ENCODE peak calls at places on chromosome 21, in six cellular contexts. One of them, this sample, is unnamed.

GRCh38 chr21:28538987-28539622 is 453.6 kb downstream of the LTN1 start:
- ATAC-seq in HepG2: no peak
- ATAC-seq in K562: no peak
- ATAC-seq in upper lobe of left lung: no peak
- ATAC-seq in GM12878: no peak
- ATAC-seq in A549: no peak
- ATAC-seq in this sample: no peak

GRCh38 chr21:38242036-38242435 is 14.8 kb upstream of the KCNJ15 start:
- ATAC-seq in upper lobe of left lung: no peak
- ATAC-seq in A549: no peak
- ATAC-seq in K562: no peak
- ATAC-seq in GM12878: no peak
- ATAC-seq in HepG2: no peak
- ATAC-seq in this sample: no peak

GRCh38 chr21:46600978-46601377 is 3.9 kb downstream of the S100B start:
- ATAC-seq in A549: no peak
- ATAC-seq in upper lobe of left lung: no peak
- ATAC-seq in GM12878: no peak
- ATAC-seq in HepG2: peak
- ATAC-seq in K562: no peak
- ATAC-seq in this sample: no peak

GRCh38 chr21:41641510-41641815 is 125.4 kb downstream of the RIPK4 start:
- ATAC-seq in A549: peak
- ATAC-seq in GM12878: peak
- ATAC-seq in HepG2: no peak
- ATAC-seq in K562: no peak
- ATAC-seq in upper lobe of left lung: no peak
- ATAC-seq in this sample: no peak

GRCh38 chr21:34880401-34880800 is 168.7 kb downstream of the RUNX1 start:
- ATAC-seq in upper lobe of left lung: no peak
- ATAC-seq in GM12878: no peak
- ATAC-seq in HepG2: no peak
- ATAC-seq in K562: no peak
- ATAC-seq in A549: no peak
- ATAC-seq in this sample: no peak

GRCh38 chr21:25515484-25516405 is 91.5 kb downstream of the MRPL39 start:
- ATAC-seq in GM12878: no peak
- ATAC-seq in A549: no peak
- ATAC-seq in upper lobe of left lung: no peak
- ATAC-seq in K562: no peak
- ATAC-seq in HepG2: no peak
- ATAC-seq in this sample: no peak

GRCh38 chr21:42229676-42230075 is 10.7 kb downstream of the ABCG1 start:
- ATAC-seq in K562: no peak
- ATAC-seq in upper lobe of left lung: no peak
- ATAC-seq in HepG2: no peak
- ATAC-seq in A549: no peak
- ATAC-seq in GM12878: no peak
- ATAC-seq in this sample: no peak

GRCh38 chr21:30207252-30207579 is 8.7 kb downstream of the CLDN8 start:
- ATAC-seq in K562: no peak
- ATAC-seq in HepG2: no peak
- ATAC-seq in upper lobe of left lung: no peak
- ATAC-seq in A549: peak
- ATAC-seq in GM12878: no peak
- ATAC-seq in this sample: no peak

GRCh38 chr21:26460621-26461020 is 112.5 kb downstream of the CYYR1 start:
- ATAC-seq in A549: no peak
- ATAC-seq in upper lobe of left lung: no peak
- ATAC-seq in GM12878: no peak
- ATAC-seq in K562: no peak
- ATAC-seq in HepG2: no peak
- ATAC-seq in this sample: no peak

GRCh38 chr21:42425603-42425985 is 21.9 kb downstream of the UBASH3A start:
- ATAC-seq in GM12878: peak
- ATAC-seq in K562: no peak
- ATAC-seq in HepG2: no peak
- ATAC-seq in A549: no peak
- ATAC-seq in upper lobe of left lung: no peak
- ATAC-seq in this sample: no peak

GRCh38 chr21:35868005-35868868 is 192.1 kb downstream of the SETD4 start:
- ATAC-seq in K562: no peak
- ATAC-seq in A549: no peak
- ATAC-seq in HepG2: no peak
- ATAC-seq in GM12878: no peak
- ATAC-seq in upper lobe of left lung: no peak
- ATAC-seq in this sample: no peak

GRCh38 chr21:31686272-31686913 is 26.9 kb downstream of the SOD1 start:
- ATAC-seq in HepG2: no peak
- ATAC-seq in upper lobe of left lung: no peak
- ATAC-seq in K562: no peak
- ATAC-seq in A549: no peak
- ATAC-seq in GM12878: no peak
- ATAC-seq in this sample: no peak

GRCh38 chr21:26495283-26495849 is 77.7 kb downstream of the CYYR1 start:
- ATAC-seq in K562: no peak
- ATAC-seq in GM12878: no peak
- ATAC-seq in upper lobe of left lung: no peak
- ATAC-seq in HepG2: no peak
- ATAC-seq in A549: peak
- ATAC-seq in this sample: no peak

GRCh38 chr21:41641821-41642368 is 125.0 kb downstream of the RIPK4 start:
- ATAC-seq in A549: peak
- ATAC-seq in GM12878: peak
- ATAC-seq in upper lobe of left lung: peak
- ATAC-seq in HepG2: peak
- ATAC-seq in K562: no peak
- ATAC-seq in this sample: peak

GRCh38 chr21:34915364-34915834 is 133.7 kb downstream of the RUNX1 start:
- ATAC-seq in HepG2: no peak
- ATAC-seq in K562: no peak
- ATAC-seq in A549: no peak
- ATAC-seq in GM12878: no peak
- ATAC-seq in upper lobe of left lung: no peak
- ATAC-seq in this sample: no peak

GRCh38 chr21:20418353-20418752 is 579.9 kb upstream of the NCAM2 start:
- ATAC-seq in HepG2: no peak
- ATAC-seq in GM12878: no peak
- ATAC-seq in A549: no peak
- ATAC-seq in upper lobe of left lung: no peak
- ATAC-seq in K562: no peak
- ATAC-seq in this sample: no peak

GRCh38 chr21:28712396-28712795 is 280.3 kb downstream of the LTN1 start:
- ATAC-seq in A549: no peak
- ATAC-seq in upper lobe of left lung: no peak
- ATAC-seq in HepG2: no peak
- ATAC-seq in GM12878: no peak
- ATAC-seq in K562: no peak
- ATAC-seq in this sample: no peak

GRCh38 chr21:43590220-43590619 is 69.1 kb downstream of the HSF2BP start:
- ATAC-seq in HepG2: no peak
- ATAC-seq in K562: no peak
- ATAC-seq in GM12878: no peak
- ATAC-seq in upper lobe of left lung: no peak
- ATAC-seq in A549: no peak
- ATAC-seq in this sample: no peak

GRCh38 chr21:43585514-43585913 is 73.8 kb downstream of the HSF2BP start:
- ATAC-seq in GM12878: no peak
- ATAC-seq in upper lobe of left lung: peak
- ATAC-seq in A549: peak
- ATAC-seq in K562: no peak
- ATAC-seq in HepG2: no peak
- ATAC-seq in this sample: peak

GRCh38 chr21:43591468-43592050 is 67.7 kb downstream of the HSF2BP start:
- ATAC-seq in upper lobe of left lung: no peak
- ATAC-seq in A549: peak
- ATAC-seq in HepG2: peak
- ATAC-seq in GM12878: no peak
- ATAC-seq in K562: peak
- ATAC-seq in this sample: no peak

GRCh38 chr21:43588957-43589356 is 70.3 kb downstream of the HSF2BP start:
- ATAC-seq in A549: no peak
- ATAC-seq in K562: no peak
- ATAC-seq in GM12878: no peak
- ATAC-seq in HepG2: no peak
- ATAC-seq in upper lobe of left lung: no peak
- ATAC-seq in this sample: no peak

GRCh38 chr21:43585924-43586411 is 73.3 kb downstream of the HSF2BP start:
- ATAC-seq in HepG2: peak
- ATAC-seq in K562: no peak
- ATAC-seq in upper lobe of left lung: peak
- ATAC-seq in A549: peak
- ATAC-seq in GM12878: no peak
- ATAC-seq in this sample: peak
- TF ChIP-seq EP300 in HepG2: peak
- TF ChIP-seq EP300 in K562: no peak
- TF ChIP-seq EP300 in upper lobe of left lung: peak
- TF ChIP-seq EP300 in A549: peak
- TF ChIP-seq EP300 in GM12878: no peak
- TF ChIP-seq EP300 in this sample: peak

GRCh38 chr21:14560555-14560954 is 14.4 kb upstream of the SAMSN1 start:
- ATAC-seq in A549: no peak
- ATAC-seq in HepG2: no peak
- ATAC-seq in GM12878: no peak
- ATAC-seq in upper lobe of left lung: no peak
- ATAC-seq in K562: no peak
- ATAC-seq in this sample: no peak

GRCh38 chr21:14566889-14567288 is 20.8 kb upstream of the SAMSN1 start:
- ATAC-seq in HepG2: no peak
- ATAC-seq in GM12878: peak
- ATAC-seq in A549: no peak
- ATAC-seq in upper lobe of left lung: no peak
- ATAC-seq in K562: no peak
- ATAC-seq in this sample: no peak

GRCh38 chr21:14559144-14559543 is 13.0 kb upstream of the SAMSN1 start:
- ATAC-seq in K562: peak
- ATAC-seq in GM12878: peak
- ATAC-seq in upper lobe of left lung: no peak
- ATAC-seq in A549: no peak
- ATAC-seq in HepG2: no peak
- ATAC-seq in this sample: no peak

GRCh38 chr21:14560139-14560538 is 14.0 kb upstream of the SAMSN1 start:
- ATAC-seq in K562: no peak
- ATAC-seq in HepG2: no peak
- ATAC-seq in A549: no peak
- ATAC-seq in upper lobe of left lung: no peak
- ATAC-seq in GM12878: no peak
- ATAC-seq in this sample: no peak

GRCh38 chr21:14562959-14563358 is 16.8 kb upstream of the SAMSN1 start:
- ATAC-seq in GM12878: no peak
- ATAC-seq in upper lobe of left lung: no peak
- ATAC-seq in HepG2: no peak
- ATAC-seq in A549: no peak
- ATAC-seq in K562: no peak
- ATAC-seq in this sample: no peak
- TF ChIP-seq POLR2A in GM12878: no peak
- TF ChIP-seq POLR2A in upper lobe of left lung: no peak
- TF ChIP-seq POLR2A in HepG2: no peak
- TF ChIP-seq POLR2A in A549: no peak
- TF ChIP-seq POLR2A in K562: no peak
- TF ChIP-seq POLR2A in this sample: no peak

GRCh38 chr21:14548751-14549150 is 2.6 kb upstream of the SAMSN1 start:
- ATAC-seq in GM12878: peak
- ATAC-seq in A549: no peak
- ATAC-seq in K562: peak
- ATAC-seq in upper lobe of left lung: peak
- ATAC-seq in HepG2: no peak
- ATAC-seq in this sample: peak

GRCh38 chr21:14547834-14548513 is 1.9 kb upstream of the SAMSN1 start:
- ATAC-seq in A549: no peak
- ATAC-seq in HepG2: no peak
- ATAC-seq in GM12878: peak
- ATAC-seq in upper lobe of left lung: no peak
- ATAC-seq in K562: no peak
- ATAC-seq in this sample: no peak

GRCh38 chr21:14553422-14553821 is 7.3 kb upstream of the SAMSN1 start:
- ATAC-seq in A549: no peak
- ATAC-seq in K562: no peak
- ATAC-seq in GM12878: no peak
- ATAC-seq in HepG2: no peak
- ATAC-seq in upper lobe of left lung: no peak
- ATAC-seq in this sample: no peak

GRCh38 chr21:14551741-14552140 is 5.6 kb upstream of the SAMSN1 start:
- ATAC-seq in A549: no peak
- ATAC-seq in GM12878: no peak
- ATAC-seq in upper lobe of left lung: no peak
- ATAC-seq in K562: no peak
- ATAC-seq in HepG2: no peak
- ATAC-seq in this sample: no peak

DNA sequence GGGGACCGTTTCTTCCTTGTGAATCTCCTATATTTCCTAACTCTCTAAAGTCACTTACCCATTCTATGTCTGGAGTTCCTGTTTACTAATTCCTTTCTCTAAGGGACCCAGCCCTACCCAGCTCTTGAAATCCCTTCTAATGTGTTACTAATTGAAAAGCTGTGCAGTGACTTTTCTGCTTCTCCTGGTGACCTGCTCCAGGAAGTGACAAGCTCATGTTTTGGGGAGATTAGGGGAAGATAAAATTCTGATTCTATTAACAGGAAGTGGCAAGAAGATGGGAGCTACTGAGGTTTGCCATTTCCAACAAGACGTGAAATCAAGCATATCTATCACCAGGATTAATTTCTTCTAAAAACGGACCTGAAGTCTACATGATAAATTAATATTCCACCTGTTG is 4.1 kb upstream of the SAMSN1 start:
- ATAC-seq in A549: no peak
- ATAC-seq in HepG2: no peak
- ATAC-seq in GM12878: no peak
- ATAC-seq in K562: no peak
- ATAC-seq in upper lobe of left lung: no peak
- ATAC-seq in this sample: no peak
- TF ChIP-seq EP300 in A549: no peak
- TF ChIP-seq EP300 in HepG2: no peak
- TF ChIP-seq EP300 in GM12878: no peak
- TF ChIP-seq EP300 in K562: peak
- TF ChIP-seq EP300 in upper lobe of left lung: no peak
- TF ChIP-seq EP300 in this sample: no peak

DNA sequence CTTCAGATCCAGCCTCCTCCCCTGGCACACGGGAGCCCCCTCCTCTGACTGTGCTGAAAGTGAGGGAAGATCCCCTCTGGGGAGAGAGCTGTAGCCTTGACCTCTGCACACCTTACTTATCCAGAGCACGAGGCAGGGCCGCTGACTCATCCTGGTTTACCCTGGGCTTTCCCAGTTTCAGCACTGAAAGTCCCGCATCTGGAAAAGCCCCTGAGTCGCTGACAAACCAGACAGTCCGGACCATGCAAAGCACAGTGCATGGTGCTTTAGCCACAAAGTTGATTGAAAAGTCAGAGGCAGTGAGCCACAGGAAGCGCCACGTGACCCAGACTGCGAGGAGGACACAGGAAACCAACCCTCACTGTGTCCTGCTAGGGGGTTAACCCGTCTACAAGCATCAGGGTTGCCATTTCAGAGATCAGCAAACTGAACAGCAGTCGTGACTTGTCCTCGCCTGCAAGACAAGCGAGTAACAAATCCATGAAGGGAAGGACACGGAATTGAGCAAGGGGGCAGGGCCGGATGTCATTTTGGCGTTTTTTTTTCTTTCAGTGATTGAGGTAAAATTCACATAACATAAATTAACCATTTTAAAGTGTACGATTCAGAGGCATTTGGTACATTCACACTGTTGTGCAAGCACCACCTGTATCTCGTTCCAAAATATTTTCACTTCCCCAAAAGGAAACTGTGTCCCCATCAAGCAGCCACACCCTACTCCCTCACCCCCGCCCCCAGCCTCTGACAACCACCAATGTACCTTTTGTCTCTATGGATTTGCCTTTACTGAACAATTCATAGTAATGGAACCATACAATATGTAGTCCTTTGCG is 19.9 kb upstream of the IFNGR2 start:
- ATAC-seq in K562: peak
- ATAC-seq in upper lobe of left lung: peak
- ATAC-seq in GM12878: peak
- ATAC-seq in A549: peak
- ATAC-seq in HepG2: peak
- ATAC-seq in this sample: peak
- TF ChIP-seq POLR2A in K562: no peak
- TF ChIP-seq POLR2A in upper lobe of left lung: no peak
- TF ChIP-seq POLR2A in GM12878: peak
- TF ChIP-seq POLR2A in A549: no peak
- TF ChIP-seq POLR2A in HepG2: peak
- TF ChIP-seq POLR2A in this sample: no peak